ENCODE peak calls at places on chromosomes 1 and 21, in seven cellular contexts. S is neural progenitor cell, D is HAP-1, F is putamen, E is Kasumi-1, L is endothelial cell, Q is fibroblast of villous mesenchyme. A is an unnamed sample.

GRCh38 chr1:34681481-34682451 is 73.1 kb upstream of the GJB5 start:
- DNase-seq in S (peak), D (peak), F (peak), E (peak), L (peak), Q (peak), A (peak)

GRCh38 chr21:32352556-32352955 is 40.3 kb downstream of the URB1 start:
- DNase-seq in S (no peak), D (no peak), F (no peak), E (no peak), L (no peak), Q (no peak), A (no peak)

GRCh38 chr1:173294853-173295252 is 87.7 kb upstream of the TNFSF4 start:
- DNase-seq in S (no peak), D (no peak), F (no peak), E (no peak), L (no peak), Q (no peak), A (peak)

GRCh38 chr21:40616377-40616704 is 230.6 kb downstream of the DSCAM start:
- DNase-seq in S (no peak), D (no peak), F (no peak), E (no peak), L (no peak), Q (no peak), A (no peak)

GRCh38 chr1:65042467-65042866 is 76.1 kb upstream of the JAK1 start:
- DNase-seq in S (no peak), D (no peak), F (no peak), E (no peak), L (no peak), Q (no peak), A (no peak)

GRCh38 chr1:23664837-23665795 is 26.5 kb upstream of the RPL11 start:
- DNase-seq in S (peak), D (peak), F (no peak), E (peak), L (peak), Q (peak), A (peak)

GRCh38 chr1:232273071-232273470 is 356.9 kb downstream of the SIPA1L2 start:
- DNase-seq in S (no peak), D (no peak), F (no peak), E (no peak), L (no peak), Q (peak), A (no peak)

GRCh38 chr21:34364921-34365320 is 1.1 kb downstream of the KCNE2 start:
- DNase-seq in S (no peak), D (peak), F (no peak), E (no peak), L (no peak), Q (no peak), A (no peak)

GRCh38 chr21:26437326-26438009 is 135.6 kb downstream of the CYYR1 start:
- DNase-seq in S (no peak), D (no peak), F (no peak), E (peak), L (no peak), Q (no peak), A (peak)

GRCh38 chr1:68571499-68571898 is 74.6 kb upstream of the DEPDC1 start:
- DNase-seq in S (no peak), D (no peak), F (peak), E (no peak), L (no peak), Q (peak), A (peak)

GRCh38 chr21:34693192-34693810 is 24.5 kb downstream of the CLIC6 start:
- DNase-seq in S (peak), D (peak), F (peak), E (peak), L (peak), Q (peak), A (peak)

GRCh38 chr1:1361982-1362423 is 3.6 kb upstream of the MXRA8 start:
- DNase-seq in S (no peak), D (no peak), F (no peak), E (no peak), L (no peak), Q (peak), A (peak)

GRCh38 chr1:25430073-25430665 is 528 bp upstream of the MACO1 start:
- DNase-seq in S (peak), D (peak), F (peak), E (peak), L (peak), Q (peak), A (peak)

GRCh38 chr1:22522221-22522743 is 41.0 kb upstream of the EPHA8 start:
- DNase-seq in S (no peak), D (no peak), F (no peak), E (no peak), L (no peak), Q (no peak), A (no peak)

GRCh38 chr1:10451286-10451685 is 1.5 kb downstream of the CORT start:
- DNase-seq in S (peak), D (peak), F (no peak), E (no peak), L (peak), Q (peak), A (peak)

GRCh38 chr1:58649555-58649954 is 50.3 kb downstream of the MYSM1 start:
- DNase-seq in S (no peak), D (peak), F (no peak), E (no peak), L (no peak), Q (no peak), A (peak)